ENCODE peak calls at places on chromosomes 5 and 9, in six cellular contexts. L is endodermal cell, V is WERI-Rb-1, R is RWPE2, X is mammary epithelial cell, E is colonic mucosa. W is an unnamed sample.

GRCh38 chr5:134003064-134003956 is 1.5 kb downstream of the VDAC1 start:
- DNase-seq in X (no peak), R (no peak), V (no peak), L (no peak), E (no peak), W (peak; percentile 41)

GRCh38 chr9:136483589-136484152 is 831 bp upstream of the SEC16A start:
- DNase-seq in E (peak; percentile 94), L (peak; percentile 97), X (peak; percentile 82), R (peak; percentile 90), V (peak; percentile 91), W (peak; percentile 99)

GRCh38 chr5:133713746-133714145 is 101.4 kb upstream of the FSTL4 start:
- DNase-seq in R (peak; percentile 25), E (no peak), L (no peak), V (no peak), X (no peak), W (no peak)

GRCh38 chr5:39501403-39501802 is 76.6 kb upstream of the DAB2 start:
- DNase-seq in V (no peak), R (peak; percentile 75), X (no peak), L (no peak), E (no peak), W (peak; percentile 64)

GRCh38 chr9:109506097-109506712 is 8.1 kb upstream of the PTPN3 start:
- DNase-seq in E (no peak), L (no peak), X (no peak), V (no peak), R (no peak), W (no peak)

GRCh38 chr5:104273725-104274124 is 711.1 kb upstream of the NUDT12 start:
- DNase-seq in E (no peak), R (no peak), L (no peak), X (no peak), V (no peak), W (no peak)

GRCh38 chr5:132785355-132785754 is 8.3 kb upstream of the SEPTIN8 start:
- DNase-seq in L (no peak), R (no peak), V (no peak), X (no peak), E (no peak), W (no peak)

GRCh38 chr9:109716631-109717030 is 63.4 kb upstream of the PALM2AKAP2 start:
- DNase-seq in R (no peak), L (no peak), V (no peak), E (no peak), X (peak; percentile 59), W (peak; percentile 22)

GRCh38 chr5:134006119-134006514 is 1.3 kb upstream of the VDAC1 start:
- DNase-seq in R (no peak), V (peak; percentile 37), E (no peak), L (peak; percentile 70), X (no peak), W (no peak)

GRCh38 chr5:143166661-143167420 is 236.6 kb downstream of the NR3C1 start:
- DNase-seq in X (no peak), E (peak; percentile 49), R (no peak), V (no peak), L (no peak), W (no peak)

GRCh38 chr9:70260007-70260443 is 1.2 kb downstream of the SMC5 start:
- DNase-seq in R (no peak), X (peak; percentile 16), E (peak; percentile 41), V (no peak), L (no peak), W (no peak)

GRCh38 chr9:71694332-71694731 is 74.0 kb downstream of the CEMIP2 start:
- DNase-seq in L (no peak), E (no peak), R (no peak), X (no peak), V (no peak), W (no peak)

GRCh38 chr9:109181284-109181683 is 14.2 kb upstream of the FRRS1L start:
- DNase-seq in E (no peak), V (no peak), L (no peak), X (no peak), R (no peak), W (no peak)

GRCh38 chr5:58890265-58890664 is 307.4 kb downstream of the RAB3C start:
- DNase-seq in X (no peak), V (no peak), L (no peak), R (no peak), E (no peak), W (no peak)

DNA sequence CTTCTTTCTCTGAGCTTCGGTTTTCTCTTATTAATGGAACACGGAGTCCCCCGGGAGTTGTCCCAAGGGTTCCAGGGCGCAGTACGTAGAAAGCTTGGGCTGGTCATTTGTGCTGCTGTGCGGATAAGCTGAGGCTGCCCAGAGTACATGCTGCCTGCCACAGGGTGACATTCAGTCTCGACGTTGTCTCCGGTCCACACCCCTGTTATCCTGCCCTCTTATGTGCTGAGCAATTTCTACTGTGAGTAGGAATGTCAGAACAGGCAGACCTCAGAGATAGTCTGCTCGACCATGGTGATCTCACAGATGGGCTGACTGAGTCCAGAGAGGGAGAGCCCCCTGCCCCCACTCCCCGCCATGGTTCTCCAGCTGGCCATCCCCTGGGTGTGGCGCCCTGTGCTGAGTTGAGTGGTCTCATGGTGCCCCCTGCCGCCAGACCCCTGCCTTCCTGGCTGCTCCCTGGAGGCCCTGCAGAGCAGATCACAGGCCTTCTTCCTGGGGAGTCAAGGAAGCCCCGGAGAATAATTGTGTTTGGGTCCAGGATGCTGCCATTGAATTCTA is 124.0 kb downstream of the RGS3 start:
- DNase-seq in V (peak; percentile 96), L (peak; percentile 90), R (no peak), E (no peak), X (no peak), W (no peak)
- TF ChIP-seq CTCF in V (peak; percentile 91), L (peak; percentile 84), R (no peak), E (no peak), X (no peak), W (no peak)

DNA sequence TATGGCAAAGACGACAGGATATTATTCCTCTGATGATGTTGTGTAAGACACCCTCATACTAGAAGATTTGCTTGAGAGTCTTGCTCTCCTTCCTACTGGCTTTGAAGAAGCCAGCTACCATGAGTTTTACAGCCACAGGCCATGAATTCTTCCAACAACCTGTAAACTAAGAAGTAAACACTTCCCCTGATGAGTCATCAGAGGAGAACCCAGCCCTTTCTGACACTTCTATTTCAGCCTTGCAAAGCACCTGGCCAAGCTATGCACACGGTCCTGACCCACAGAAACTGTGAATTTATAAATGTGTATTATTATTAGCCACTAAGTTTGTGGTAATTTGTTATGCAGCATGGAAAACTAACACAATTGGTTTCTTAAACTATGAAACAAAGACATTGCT is 288.8 kb upstream of the ADAMTSL1 start:
- DNase-seq in R (no peak), V (no peak), X (peak; percentile 16), L (no peak), E (peak; percentile 55), W (peak; percentile 27)
- H3K27ac ChIP-seq in R (no peak overlapping the region), V (no peak overlapping the region), X (no peak overlapping the region), L (no peak overlapping the region), E (peak overlapping the region; percentile 73), W (no peak overlapping the region)

GRCh38 chr5:114099161-114099560 is 262.7 kb upstream of the KCNN2 start:
- DNase-seq in E (no peak), L (no peak), V (no peak), R (no peak), X (no peak), W (no peak)

GRCh38 chr5:114101153-114101552 is 260.7 kb upstream of the KCNN2 start:
- DNase-seq in V (no peak), L (no peak), E (peak; percentile 22), X (peak; percentile 17), R (no peak), W (peak; percentile 38)

GRCh38 chr5:114097570-114097969 is 264.3 kb upstream of the KCNN2 start:
- DNase-seq in V (no peak), E (no peak), L (no peak), R (no peak), X (no peak), W (no peak)
- TF ChIP-seq CTCF in V (no peak), E (no peak), L (peak; percentile 57), R (no peak), X (no peak), W (no peak)

GRCh38 chr9:114153761-114154596 is 1.4 kb upstream of the COL27A1 start:
- DNase-seq in X (peak; percentile 33), L (peak; percentile 91), E (no peak), R (no peak), V (peak; percentile 75), W (peak; percentile 54)
- H3K27ac ChIP-seq in X (no peak overlapping the region), L (no peak overlapping the region), E (no peak overlapping the region), R (no peak overlapping the region), V (no peak overlapping the region), W (no peak overlapping the region)

GRCh38 chr5:172123269-172123692 is 64.7 kb downstream of the STK10 start:
- DNase-seq in V (no peak), X (no peak), L (peak; percentile 72), E (peak; percentile 66), R (no peak), W (peak; percentile 44)
- TF ChIP-seq CTCF in V (no peak), X (no peak), L (peak; percentile 59), E (peak; percentile 12), R (peak; percentile 20), W (no peak)

DNA sequence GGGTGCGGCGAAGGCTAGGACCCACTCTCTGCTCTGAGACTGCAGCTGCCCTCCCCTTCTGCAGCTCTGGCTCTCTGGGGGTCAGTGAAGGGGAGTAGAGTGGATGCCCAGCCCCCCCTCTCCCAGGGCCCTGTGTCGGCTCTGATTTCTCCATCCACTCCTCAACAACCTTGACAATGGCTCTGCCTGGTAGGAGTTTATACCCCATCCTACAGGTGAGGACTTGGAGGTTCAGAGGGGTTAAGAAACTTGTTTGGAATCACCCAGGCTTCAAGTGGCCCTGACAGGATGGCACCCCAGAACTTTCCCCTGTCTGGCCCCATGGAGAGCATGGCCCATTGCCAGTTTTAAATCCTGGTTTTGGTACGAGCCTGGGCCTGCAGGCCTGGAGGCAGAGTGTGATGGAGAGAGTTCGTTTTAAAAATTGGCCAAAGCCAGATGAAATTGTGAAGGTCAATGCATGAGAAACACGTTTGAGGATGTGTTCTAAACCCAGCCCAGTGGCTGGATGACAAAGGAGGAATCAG is 22.3 kb downstream of the NCS1 start:
- DNase-seq in R (no peak), E (no peak), L (no peak), V (no peak), X (peak; percentile 43), W (no peak)
- H3K27ac ChIP-seq in R (no peak overlapping the region), E (no peak overlapping the region), L (no peak overlapping the region), V (no peak overlapping the region), X (no peak overlapping the region), W (peak overlapping the region; percentile 86)

DNA sequence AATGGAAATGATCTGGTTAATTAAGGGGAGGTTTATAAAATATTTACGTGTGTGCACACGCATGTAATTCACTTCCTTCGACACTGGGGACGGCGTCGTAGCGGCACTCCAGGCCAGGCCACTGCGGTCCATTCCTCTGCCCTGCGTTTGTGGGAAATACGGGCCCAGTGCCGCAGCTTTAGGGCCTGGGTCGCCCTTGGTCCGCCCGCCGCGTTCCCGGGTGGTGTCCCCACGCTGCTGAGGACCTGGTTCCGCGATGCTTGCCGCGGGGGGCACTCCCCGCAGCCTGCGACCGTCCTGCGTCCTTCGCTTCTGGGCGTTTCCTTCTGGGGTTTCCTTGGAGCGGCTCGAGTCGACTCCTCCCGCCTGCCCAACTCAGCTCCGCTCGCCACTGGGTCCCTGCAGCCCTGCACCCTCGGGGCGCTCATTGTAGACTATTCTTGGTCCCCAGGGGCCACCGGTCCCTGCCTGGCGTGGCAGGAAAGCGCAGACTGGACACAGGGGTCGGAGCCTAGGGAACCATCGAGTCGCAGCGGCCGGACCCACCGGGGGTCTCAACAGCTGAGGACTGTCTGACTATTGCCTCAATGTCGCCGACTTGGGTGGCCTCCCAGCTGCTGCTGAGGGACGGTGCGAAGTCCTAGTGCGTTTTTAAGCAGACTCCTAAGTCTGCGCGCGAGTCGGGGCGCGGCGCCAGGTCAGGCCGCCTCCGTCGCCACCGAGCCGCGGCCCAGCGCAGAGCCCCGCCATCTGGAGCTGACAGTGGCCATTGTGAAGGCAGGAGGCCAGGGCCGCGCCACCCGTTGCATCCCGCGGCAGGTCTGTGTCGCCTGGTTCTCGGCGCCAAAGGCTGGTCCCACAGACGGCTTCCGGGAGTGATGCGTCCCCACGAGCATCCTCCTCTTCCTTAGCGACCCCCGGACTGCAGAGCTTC is 4.4 kb upstream of the IRX1 start:
- DNase-seq in V (no peak), R (peak; percentile 55), X (no peak), L (peak; percentile 71), E (no peak), W (no peak)
- TF ChIP-seq CTCF in V (peak; percentile 2), R (peak; percentile 32), X (no peak), L (peak; percentile 59), E (no peak), W (no peak)